ENCODE peak calls at places on chromosomes 16 and 17, in ten cellular contexts. T, V, D, J, R, L, O, K, U and H are unnamed samples.

GRCh38 chr16:51383909-51384308 is 232.8 kb upstream of the SALL1 start:
- DNase-seq in R (no peak), U (no peak), J (no peak), L (no peak), K (no peak), O (no peak), D (no peak), V (no peak), T (no peak), H (no peak)

GRCh38 chr16:4216631-4217030 is 25.2 kb downstream of the SRL start:
- DNase-seq in D (peak), J (no peak), O (no peak), V (no peak), K (no peak), R (no peak), L (no peak), T (no peak), U (no peak), H (no peak)

GRCh38 chr17:10226930-10227695 is 28.7 kb upstream of the GAS7 start:
- DNase-seq in J (peak), O (peak), U (no peak), D (peak), T (no peak), R (peak), K (peak), L (peak), V (peak), H (peak)

GRCh38 chr16:56355786-56356275 is 69.5 kb downstream of the AMFR start:
- DNase-seq in T (no peak), O (no peak), D (no peak), K (peak), V (no peak), L (no peak), J (peak), U (no peak), R (no peak), H (no peak)

GRCh38 chr17:61803216-61803615 is 60.1 kb downstream of the BRIP1 start:
- DNase-seq in T (no peak), K (no peak), O (no peak), D (no peak), U (no peak), L (no peak), J (no peak), R (no peak), V (no peak), H (no peak)

GRCh38 chr16:3879258-3879886 is 1.1 kb downstream of the CREBBP start:
- DNase-seq in T (no peak), L (peak), D (no peak), V (peak), K (peak), O (no peak), R (no peak), U (no peak), J (peak), H (no peak)

GRCh38 chr16:4498546-4499195 is 22.5 kb downstream of the HMOX2 start:
- DNase-seq in U (no peak), R (no peak), K (no peak), O (no peak), D (no peak), L (no peak), J (no peak), V (no peak), T (no peak), H (no peak)

GRCh38 chr16:28181557-28181914 is 30.2 kb downstream of the XPO6 start:
- DNase-seq in L (no peak), D (peak), O (no peak), U (no peak), R (peak), V (no peak), J (no peak), T (peak), K (no peak), H (peak)

GRCh38 chr16:54446639-54447038 is 160.1 kb upstream of the IRX3 start:
- DNase-seq in J (no peak), K (peak), R (no peak), O (no peak), T (no peak), V (peak), D (no peak), L (peak), U (peak), H (peak)

GRCh38 chr17:44084131-44084538 is 13.6 kb downstream of the G6PC3 start:
- DNase-seq in R (no peak), D (no peak), O (no peak), T (no peak), V (no peak), U (no peak), K (no peak), L (peak), J (no peak), H (no peak)

GRCh38 chr16:66604376-66605176 is at the start of gene CMTM3:
- DNase-seq in L (peak), U (no peak), K (peak), T (peak), V (no peak), J (peak), R (peak), D (peak), O (peak), H (peak)

GRCh38 chr16:84999200-84999599 is 12.1 kb downstream of the ZDHHC7 start:
- DNase-seq in D (peak), L (no peak), T (peak), K (no peak), R (no peak), J (no peak), U (no peak), V (no peak), O (no peak), H (no peak)

GRCh38 chr17:81470944-81471803 is 41.4 kb downstream of the ACTG1 start:
- DNase-seq in L (no peak), T (no peak), U (no peak), K (no peak), R (no peak), V (no peak), J (no peak), D (peak), O (no peak), H (peak)

GRCh38 chr16:84532855-84533486 is 28.5 kb upstream of the MEAK7 start:
- DNase-seq in D (no peak), L (no peak), T (peak), J (peak), R (no peak), O (no peak), U (no peak), K (no peak), V (no peak), H (no peak)

GRCh38 chr17:60767744-60768308 is 90.2 kb downstream of the BCAS3 start:
- DNase-seq in U (no peak), D (no peak), O (no peak), T (no peak), R (no peak), K (no peak), J (no peak), V (no peak), L (no peak), H (no peak)

GRCh38 chr16:46812781-46813555 is 18.0 kb downstream of the C16orf87 start:
- DNase-seq in U (no peak), R (no peak), V (no peak), K (no peak), D (no peak), T (no peak), L (no peak), O (no peak), J (no peak), H (no peak)

DNA sequence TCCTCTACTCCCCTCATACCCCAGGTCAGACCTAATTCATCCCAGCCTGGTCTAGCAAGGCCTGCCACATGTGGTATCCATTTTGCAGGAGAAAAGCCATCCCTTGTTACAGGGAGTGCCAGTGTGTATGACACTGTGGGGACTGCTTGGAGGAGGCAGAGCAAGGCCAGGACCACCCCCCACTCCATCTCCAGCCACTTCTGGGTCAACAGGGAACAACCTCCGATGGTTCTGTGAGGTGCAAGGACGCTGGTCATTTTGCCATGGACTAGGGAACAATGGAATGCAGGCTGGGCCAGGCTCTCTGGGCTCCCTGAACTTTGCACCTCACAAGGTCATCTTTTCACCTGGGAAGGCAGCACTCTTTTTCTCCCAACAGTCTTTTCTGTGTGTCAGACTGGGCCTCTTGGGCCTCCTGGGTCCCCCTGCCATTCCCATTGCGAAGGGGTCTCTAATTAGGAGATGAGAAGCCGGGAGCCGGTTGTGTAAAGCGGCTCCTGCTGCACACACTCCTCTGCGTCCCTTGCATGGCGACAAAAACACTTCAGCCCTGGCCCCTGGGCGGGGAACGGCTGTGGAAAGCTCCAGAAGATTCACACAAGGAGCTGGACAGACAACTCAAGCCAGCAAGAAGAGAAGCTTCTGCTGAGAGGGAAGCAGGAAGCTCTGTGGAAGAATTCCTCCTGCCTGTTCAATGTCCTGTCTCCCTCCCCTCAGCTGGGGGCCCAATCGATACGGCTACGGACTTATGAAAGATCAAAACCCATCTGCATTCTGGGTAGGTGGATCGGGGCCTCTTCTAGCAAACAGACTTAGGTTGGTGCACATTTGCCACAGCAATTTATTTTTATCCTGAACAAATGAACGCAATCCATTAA is 38.5 kb upstream of the MTSS2 start:
- DNase-seq in V (no peak), J (no peak), R (no peak), D (no peak), O (no peak), L (no peak), T (no peak), U (no peak), K (no peak), H (no peak)
- TF ChIP-seq POLR2A in V (no peak), J (no peak), R (no peak), D (no peak), O (no peak), L (no peak), T (no peak), U (no peak), K (no peak), H (no peak)

GRCh38 chr16:71626018-71626857 is at the start of gene MARVELD3:
- DNase-seq in T (no peak), J (peak), K (no peak), U (peak), V (peak), L (no peak), R (peak), D (no peak), O (peak), H (no peak)
- TF ChIP-seq POLR2A in T (no peak), J (no peak), K (no peak), U (no peak), V (peak), L (no peak), R (no peak), D (no peak), O (no peak), H (no peak)

DNA sequence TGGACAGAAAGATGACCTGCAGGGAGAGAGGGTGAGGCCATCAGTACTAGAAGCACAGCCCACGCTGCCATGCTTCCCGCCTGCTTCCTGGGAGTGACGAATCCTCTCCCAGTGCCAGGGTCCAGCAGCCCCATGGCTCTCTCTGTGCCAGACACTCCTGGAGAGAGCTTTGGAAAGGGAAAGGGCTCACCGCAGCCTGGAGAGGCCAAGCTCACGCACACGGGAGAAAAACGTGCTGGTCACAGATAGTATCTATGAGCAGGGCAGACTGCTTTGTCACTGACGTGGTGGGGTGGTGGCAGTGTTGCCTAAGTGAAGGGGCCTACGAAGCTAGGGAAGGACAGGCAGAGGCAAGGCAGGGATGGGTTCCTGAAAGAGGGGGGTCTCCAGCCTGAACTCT is 5.4 kb downstream of the WBP2 start:
- DNase-seq in R (no peak), L (no peak), K (no peak), T (no peak), O (no peak), J (peak), U (no peak), D (no peak), V (no peak), H (no peak)
- TF ChIP-seq POLR2A in R (no peak), L (no peak), K (no peak), T (no peak), O (no peak), J (no peak), U (no peak), D (no peak), V (no peak), H (no peak)

GRCh38 chr16:24539850-24540484 is 601 bp downstream of the RBBP6 start:
- DNase-seq in U (peak), K (peak), V (peak), R (no peak), O (peak), L (no peak), T (peak), D (peak), J (peak), H (no peak)

GRCh38 chr16:24538756-24539294 is 541 bp upstream of the RBBP6 start:
- DNase-seq in V (no peak), J (no peak), L (no peak), T (no peak), K (no peak), U (no peak), O (no peak), R (no peak), D (no peak), H (peak)

GRCh38 chr16:24540575-24541240 is 1.3 kb downstream of the RBBP6 start:
- DNase-seq in L (peak), U (no peak), D (peak), R (no peak), O (no peak), K (no peak), V (peak), J (no peak), T (peak), H (no peak)

GRCh38 chr16:24537474-24538337 is 1.7 kb upstream of the RBBP6 start:
- DNase-seq in J (no peak), D (no peak), V (no peak), O (no peak), K (no peak), U (no peak), L (peak), R (peak), T (no peak), H (no peak)

GRCh38 chr16:24539295-24539849 is at the start of gene RBBP6:
- DNase-seq in V (peak), L (peak), U (peak), K (peak), D (peak), T (peak), J (peak), R (peak), O (peak), H (peak)
- TF ChIP-seq POLR2A in V (peak), L (peak), U (peak), K (peak), D (peak), T (peak), J (peak), R (peak), O (peak), H (peak)

GRCh38 chr17:35577826-35578194 is 561 bp downstream of the PEX12 start:
- DNase-seq in R (no peak), O (no peak), V (no peak), L (peak), J (no peak), D (peak), T (no peak), U (no peak), K (no peak), H (no peak)

GRCh38 chr17:35578929-35579448 is 618 bp upstream of the PEX12 start:
- DNase-seq in V (no peak), J (no peak), O (no peak), L (peak), K (no peak), R (no peak), U (no peak), T (no peak), D (no peak), H (no peak)

GRCh38 chr17:35575759-35576158 is 2.6 kb downstream of the PEX12 start:
- DNase-seq in L (no peak), O (no peak), R (no peak), D (no peak), U (no peak), V (no peak), K (no peak), T (no peak), J (no peak), H (no peak)

DNA sequence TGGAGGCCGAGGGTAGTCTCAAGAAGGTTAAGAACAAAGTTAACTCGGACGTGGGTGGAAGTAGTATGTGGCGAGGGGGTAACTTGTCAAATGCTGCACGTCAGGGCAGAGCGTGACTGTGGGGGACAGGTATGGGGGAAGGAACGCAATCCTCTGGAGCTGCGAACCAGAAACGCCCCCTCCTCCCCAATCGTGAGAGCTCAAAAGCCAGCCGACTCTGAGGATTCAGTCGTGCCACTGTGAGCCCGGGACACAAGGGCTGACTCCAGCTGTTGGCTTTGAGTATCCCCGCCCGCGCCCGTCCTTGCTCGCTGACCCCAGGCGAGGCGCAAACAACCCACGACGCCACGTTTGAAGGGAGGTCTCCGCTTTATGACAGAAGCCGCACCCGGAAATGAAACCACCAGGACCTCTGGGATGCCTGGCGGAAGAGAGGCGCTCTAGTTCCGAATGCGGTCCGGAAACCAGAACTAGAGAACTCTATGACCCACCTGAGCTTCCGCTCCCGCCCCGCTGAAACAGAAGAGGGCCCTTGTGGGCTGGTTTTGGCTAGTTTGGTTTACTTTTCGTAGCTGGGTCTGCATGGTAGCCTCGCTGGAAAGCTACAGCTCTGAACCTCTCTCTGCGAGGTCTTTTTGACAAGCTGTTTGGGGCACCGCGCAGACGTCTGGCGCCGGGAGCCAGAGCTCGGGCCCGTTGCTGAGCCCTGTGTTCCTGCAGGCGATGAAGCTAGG is at the start of gene PEX12:
- DNase-seq in J (peak), V (peak), T (peak), K (peak), L (peak), D (peak), R (peak), U (peak), O (peak), H (peak)
- TF ChIP-seq POLR2A in J (peak), V (peak), T (peak), K (peak), L (peak), D (peak), R (peak), U (peak), O (peak), H (peak)

GRCh38 chr17:978110-979093 is 1.2 kb downstream of the NXN start:
- DNase-seq in V (no peak), K (peak), U (no peak), O (no peak), L (no peak), R (no peak), D (peak), T (peak), J (peak), H (no peak)
- TF ChIP-seq POLR2A in V (no peak), K (no peak), U (no peak), O (no peak), L (no peak), R (no peak), D (no peak), T (no peak), J (no peak), H (no peak)

DNA sequence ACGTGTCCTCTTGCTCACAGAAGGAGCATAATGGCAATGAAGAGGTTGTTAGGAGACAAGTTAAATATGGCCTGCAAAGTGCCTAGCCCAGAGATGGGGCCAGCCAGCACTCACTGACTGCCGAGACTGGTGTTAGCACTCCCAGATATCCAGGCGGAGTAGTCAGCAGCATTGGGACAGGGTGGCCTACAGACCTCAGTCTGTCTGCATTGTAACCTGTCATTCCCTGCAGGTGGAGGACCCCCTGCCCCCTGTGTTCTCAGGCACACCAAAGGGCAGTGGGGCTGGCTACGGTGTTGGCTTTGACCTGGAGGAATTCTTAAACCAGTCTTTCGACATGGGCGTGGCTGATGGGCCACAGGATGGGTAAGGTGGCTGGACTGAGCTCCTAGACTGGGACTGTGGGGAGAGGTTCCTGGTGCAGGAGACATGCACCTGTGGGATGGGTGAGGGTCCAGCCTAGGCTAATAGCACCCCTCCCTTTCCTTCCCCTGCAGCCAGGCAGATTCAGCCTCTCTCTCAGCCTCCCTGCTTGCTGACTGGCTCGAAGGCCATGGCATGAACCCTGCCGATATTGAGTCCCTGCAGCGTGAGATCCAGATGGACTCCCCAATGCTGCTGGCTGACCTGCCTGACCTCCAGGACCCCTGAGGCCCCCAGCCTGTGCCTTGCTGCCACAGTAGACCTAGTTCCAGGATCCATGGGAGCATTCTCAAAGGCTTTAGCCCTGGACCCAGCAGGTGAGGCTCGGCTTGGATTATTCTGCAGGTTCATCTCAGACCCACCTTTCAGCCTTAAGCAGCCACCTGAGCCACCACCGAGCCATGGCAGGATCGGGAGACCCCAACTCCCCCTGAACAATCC is 4.2 kb downstream of the MFAP4 start:
- DNase-seq in K (no peak), T (no peak), V (no peak), L (no peak), D (no peak), R (no peak), O (no peak), J (peak), U (no peak), H (no peak)
- TF ChIP-seq POLR2A in K (no peak), T (no peak), V (no peak), L (no peak), D (no peak), R (no peak), O (no peak), J (no peak), U (no peak), H (no peak)